ENCODE peak calls at places on chromosomes 11 and 22, in nine cellular contexts. D, W, G, F, H, B, Y, N and O are unnamed samples.
A peak's percentile ranks its signal among the peaks of the same experiment; 100 is the strongest.

GRCh38 chr11:35267504-35267903 is 128.5 kb downstream of the CD44 start:
- DNase-seq in D (no peak), W (no peak), G (no peak), F (no peak), H (no peak), B (no peak), Y (peak; percentile 90), N (no peak), O (no peak)

GRCh38 chr11:65571940-65572339 is 398 bp upstream of the FAM89B start:
- DNase-seq in D (no peak), W (peak; percentile 71), G (no peak), F (no peak), H (no peak), B (peak; percentile 27), Y (peak; percentile 54), N (no peak), O (no peak)

GRCh38 chr11:126328938-126329643 is 25.2 kb downstream of the DCPS start:
- DNase-seq in D (no peak), W (no peak), G (no peak), F (no peak), H (no peak), B (no peak), Y (no peak), N (no peak), O (no peak)

GRCh38 chr22:36145881-36146280 is 14.7 kb downstream of the APOL3 start:
- DNase-seq in D (no peak), W (no peak), G (no peak), F (no peak), H (no peak), B (no peak), Y (no peak), N (no peak), O (no peak)

GRCh38 chr11:6926208-6927029 is at the start of gene ZNF215:
- DNase-seq in D (no peak), W (peak; percentile 62), G (peak; percentile 3), F (peak; percentile 87), H (no peak), B (no peak), Y (peak; percentile 79), N (peak; percentile 32), O (peak; percentile 61)

GRCh38 chr22:38467904-38468760 is at the start of gene KDELR3:
- DNase-seq in D (peak; percentile 23), W (no peak), G (peak; percentile 44), F (no peak), H (peak; percentile 19), B (no peak), Y (peak; percentile 55), N (no peak), O (peak; percentile 55)

GRCh38 chr11:120288021-120288420 is 37.1 kb upstream of the TLCD5 start:
- DNase-seq in D (no peak), W (no peak), G (no peak), F (no peak), H (no peak), B (no peak), Y (no peak), N (no peak), O (no peak)

GRCh38 chr22:48098243-48098935 is 1335.9 kb downstream of the TBC1D22A start:
- DNase-seq in D (peak; percentile 85), W (no peak), G (no peak), F (no peak), H (no peak), B (peak; percentile 13), Y (no peak), N (no peak), O (no peak)

GRCh38 chr11:45924927-45925326 is 2.5 kb downstream of the LARGE2 start:
- DNase-seq in D (no peak), W (no peak), G (no peak), F (no peak), H (no peak), B (no peak), Y (no peak), N (no peak), O (no peak)

GRCh38 chr11:7019500-7020182 is 505 bp downstream of the ZNF214 start:
- DNase-seq in D (no peak), W (no peak), G (no peak), F (peak; percentile 39), H (no peak), B (no peak), Y (peak; percentile 2), N (no peak), O (no peak)

GRCh38 chr22:40276877-40277823 is 69.2 kb upstream of the ADSL start:
- DNase-seq in D (no peak), W (no peak), G (no peak), F (no peak), H (no peak), B (no peak), Y (peak; percentile 60), N (no peak), O (no peak)

GRCh38 chr11:3156661-3157311 is 8.3 kb downstream of the OSBPL5 start:
- DNase-seq in D (no peak), W (no peak), G (peak; percentile 3), F (peak; percentile 10), H (no peak), B (no peak), Y (no peak), N (no peak), O (no peak)

GRCh38 chr22:44449061-44449682 is 48.9 kb downstream of the RTL6 start:
- DNase-seq in D (no peak), W (no peak), G (no peak), F (no peak), H (no peak), B (no peak), Y (peak; percentile 86), N (no peak), O (no peak)

GRCh38 chr11:102223859-102224258 is 93.4 kb upstream of the BIRC3 start:
- DNase-seq in D (no peak), W (no peak), G (no peak), F (no peak), H (no peak), B (no peak), Y (no peak), N (no peak), O (no peak)

GRCh38 chr11:34846467-34846866 is 69.7 kb downstream of the APIP start:
- DNase-seq in D (no peak), W (no peak), G (no peak), F (no peak), H (no peak), B (no peak), Y (no peak), N (no peak), O (no peak)

GRCh38 chr11:788953-789940 is 643 bp downstream of the CEND1 start:
- DNase-seq in D (no peak), W (no peak), G (no peak), F (no peak), H (no peak), B (no peak), Y (no peak), N (no peak), O (no peak)

GRCh38 chr11:128497057-128497957 is 90.1 kb downstream of the ETS1 start:
- DNase-seq in D (peak; percentile 23), W (peak; percentile 98), G (no peak), F (no peak), H (no peak), B (no peak), Y (peak; percentile 99), N (no peak), O (no peak)

GRCh38 chr11:14029415-14029814 is 66.9 kb downstream of the SPON1 start:
- DNase-seq in D (no peak), W (no peak), G (no peak), F (no peak), H (no peak), B (no peak), Y (no peak), N (no peak), O (no peak)

GRCh38 chr11:118092907-118093571 is 6.3 kb upstream of the SMIM35 start:
- DNase-seq in D (no peak), W (no peak), G (no peak), F (no peak), H (no peak), B (no peak), Y (no peak), N (no peak), O (no peak)

GRCh38 chr11:23729088-23729487 is 767.8 kb upstream of the LUZP2 start:
- DNase-seq in D (no peak), W (no peak), G (no peak), F (no peak), H (no peak), B (no peak), Y (no peak), N (no peak), O (no peak)

GRCh38 chr22:26568207-26568706 is 21.7 kb downstream of the TPST2 start:
- DNase-seq in D (no peak), W (no peak), G (no peak), F (no peak), H (no peak), B (no peak), Y (peak; percentile 52), N (no peak), O (no peak)

GRCh38 chr11:73390601-73391565 is 14.7 kb downstream of the RELT start:
- DNase-seq in D (no peak), W (no peak), G (no peak), F (no peak), H (no peak), B (no peak), Y (no peak), N (no peak), O (no peak)